ENCODE peak calls at places on chromosomes 1 and 21, in nine cellular contexts. P, A, U, L, V, C, E, X and Y are unnamed samples.

GRCh38 chr1:232385221-232385620 is 244.7 kb downstream of the SIPA1L2 start:
- DNase-seq in P (no peak), A (no peak), U (no peak), L (no peak), V (peak; percentile 86), C (no peak), E (no peak), X (no peak), Y (peak; percentile 53)

GRCh38 chr1:84156210-84156621 is 12.1 kb downstream of the PRKACB start:
- DNase-seq in P (no peak), A (no peak), U (no peak), L (no peak), V (peak; percentile 90), C (no peak), E (peak; percentile 53), X (no peak), Y (no peak)

GRCh38 chr1:44406761-44407429 is 1.8 kb downstream of the RNF220 start:
- DNase-seq in P (peak; percentile 24), A (no peak), U (peak; percentile 16), L (no peak), V (peak; percentile 54), C (no peak), E (no peak), X (no peak), Y (no peak)

GRCh38 chr1:223358826-223359225 is 5.2 kb downstream of the SUSD4 start:
- DNase-seq in P (no peak), A (no peak), U (no peak), L (no peak), V (peak; percentile 34), C (no peak), E (no peak), X (no peak), Y (no peak)

GRCh38 chr1:16442273-16442672 is 1.7 kb downstream of the NECAP2 start:
- DNase-seq in P (no peak), A (no peak), U (no peak), L (no peak), V (no peak), C (peak; percentile 58), E (no peak), X (no peak), Y (no peak)

GRCh38 chr1:80656011-80656627 is 1144.6 kb upstream of the ADGRL2 start:
- DNase-seq in P (peak; percentile 20), A (peak; percentile 3), U (peak; percentile 16), L (no peak), V (no peak), C (peak; percentile 8), E (no peak), X (peak; percentile 67), Y (no peak)

GRCh38 chr21:37780991-37781983 is 135.0 kb downstream of the KCNJ6 start:
- DNase-seq in P (no peak), A (no peak), U (no peak), L (no peak), V (no peak), C (no peak), E (no peak), X (no peak), Y (no peak)

GRCh38 chr1:183989078-183989577 is 48.4 kb downstream of the COLGALT2 start:
- DNase-seq in P (no peak), A (no peak), U (no peak), L (peak; percentile 50), V (peak; percentile 80), C (peak; percentile 86), E (no peak), X (no peak), Y (no peak)

GRCh38 chr1:206834217-206834616 is 31.2 kb upstream of the IL20 start:
- DNase-seq in P (no peak), A (no peak), U (no peak), L (no peak), V (no peak), C (no peak), E (no peak), X (no peak), Y (no peak)

GRCh38 chr1:27372808-27373690 is 1.6 kb downstream of the FCN3 start:
- DNase-seq in P (no peak), A (no peak), U (no peak), L (no peak), V (no peak), C (no peak), E (no peak), X (no peak), Y (no peak)

GRCh38 chr21:43923391-43923790 is 58.4 kb downstream of the AGPAT3 start:
- DNase-seq in P (no peak), A (no peak), U (no peak), L (no peak), V (peak; percentile 40), C (no peak), E (no peak), X (no peak), Y (no peak)

GRCh38 chr21:38140192-38140905 is 116.4 kb upstream of the KCNJ15 start:
- DNase-seq in P (peak; percentile 99), A (no peak), U (peak; percentile 22), L (peak; percentile 73), V (no peak), C (no peak), E (no peak), X (peak; percentile 87), Y (peak; percentile 2)

GRCh38 chr1:151144474-151145157 is 1.8 kb downstream of the SEMA6C start:
- DNase-seq in P (no peak), A (no peak), U (no peak), L (no peak), V (no peak), C (no peak), E (no peak), X (peak; percentile 12), Y (no peak)

GRCh38 chr1:178192686-178193085 is 98.8 kb downstream of the RASAL2 start:
- DNase-seq in P (no peak), A (no peak), U (no peak), L (no peak), V (peak; percentile 82), C (no peak), E (peak; percentile 94), X (no peak), Y (no peak)